ENCODE peak calls at places on chromosomes 4 and X, in four cellular contexts. One of them, this sample, is unnamed.

GRCh38 chrX:53714580-53715335 is 28.2 kb upstream of the HUWE1 start:
- DNase-seq in HepG2: no peak
- DNase-seq in GM12878: peak
- DNase-seq in K562: no peak
- DNase-seq in this sample: no peak

GRCh38 chrX:149032449-149032848 is 472.7 kb downstream of the IDS start:
- DNase-seq in HepG2: no peak
- DNase-seq in GM12878: no peak
- DNase-seq in K562: no peak
- DNase-seq in this sample: no peak

GRCh38 chr4:38753021-38753806 is 29.6 kb downstream of the TLR10 start:
- DNase-seq in HepG2: peak
- DNase-seq in GM12878: no peak
- DNase-seq in K562: no peak
- DNase-seq in this sample: peak

GRCh38 chrX:40096395-40097091 is 1.2 kb downstream of the BCOR start:
- DNase-seq in HepG2: no peak
- DNase-seq in GM12878: no peak
- DNase-seq in K562: no peak
- DNase-seq in this sample: no peak

GRCh38 chr4:151675366-151676060 is 85.3 kb downstream of the GATB start:
- DNase-seq in HepG2: no peak
- DNase-seq in GM12878: no peak
- DNase-seq in K562: no peak
- DNase-seq in this sample: no peak

GRCh38 chrX:110665636-110666035 is 130.0 kb downstream of the CHRDL1 start:
- DNase-seq in HepG2: peak
- DNase-seq in GM12878: no peak
- DNase-seq in K562: peak
- DNase-seq in this sample: peak

GRCh38 chrX:109049903-109050302 is 313.5 kb upstream of the IRS4 start:
- DNase-seq in HepG2: no peak
- DNase-seq in GM12878: no peak
- DNase-seq in K562: no peak
- DNase-seq in this sample: no peak

GRCh38 chr4:56048621-56049427 is 100.1 kb downstream of the CEP135 start:
- DNase-seq in HepG2: no peak
- DNase-seq in GM12878: peak
- DNase-seq in K562: peak
- DNase-seq in this sample: peak

GRCh38 chrX:151359341-151359740 is 37.7 kb upstream of the VMA21 start:
- DNase-seq in HepG2: no peak
- DNase-seq in GM12878: no peak
- DNase-seq in K562: no peak
- DNase-seq in this sample: no peak

GRCh38 chrX:56794831-56795230 is 65.8 kb downstream of the NBDY start:
- DNase-seq in HepG2: no peak
- DNase-seq in GM12878: no peak
- DNase-seq in K562: no peak
- DNase-seq in this sample: no peak

GRCh38 chrX:140799216-140799615 is 89.7 kb downstream of the LINC00632 start:
- DNase-seq in HepG2: no peak
- DNase-seq in GM12878: no peak
- DNase-seq in K562: no peak
- DNase-seq in this sample: no peak

GRCh38 chr4:2636331-2636730 is 99.9 kb downstream of the FAM193A start:
- DNase-seq in HepG2: no peak
- DNase-seq in GM12878: no peak
- DNase-seq in K562: no peak
- DNase-seq in this sample: no peak

GRCh38 chrX:109952985-109953905 is 49.7 kb upstream of the TMEM164 start:
- DNase-seq in HepG2: no peak
- DNase-seq in GM12878: peak
- DNase-seq in K562: no peak
- DNase-seq in this sample: no peak

GRCh38 chr4:96390404-96390803 is 550.5 kb downstream of the PDHA2 start:
- DNase-seq in HepG2: no peak
- DNase-seq in GM12878: no peak
- DNase-seq in K562: no peak
- DNase-seq in this sample: no peak

GRCh38 chr4:126736133-126736518 is 896.6 kb upstream of the INTU start:
- DNase-seq in HepG2: no peak
- DNase-seq in GM12878: no peak
- DNase-seq in K562: no peak
- DNase-seq in this sample: no peak

GRCh38 chr4:126734465-126734864 is 898.3 kb upstream of the INTU start:
- DNase-seq in HepG2: no peak
- DNase-seq in GM12878: no peak
- DNase-seq in K562: no peak
- DNase-seq in this sample: no peak

GRCh38 chr4:126737899-126738526 is 894.7 kb upstream of the INTU start:
- DNase-seq in HepG2: no peak
- DNase-seq in GM12878: no peak
- DNase-seq in K562: peak
- DNase-seq in this sample: no peak

GRCh38 chr4:126733301-126733700 is 899.5 kb upstream of the INTU start:
- DNase-seq in HepG2: no peak
- DNase-seq in GM12878: no peak
- DNase-seq in K562: no peak
- DNase-seq in this sample: no peak

GRCh38 chr4:126735294-126736132 is 897.2 kb upstream of the INTU start:
- DNase-seq in HepG2: no peak
- DNase-seq in GM12878: no peak
- DNase-seq in K562: peak
- DNase-seq in this sample: no peak
- TF ChIP-seq FOXK2 in HepG2: no peak
- TF ChIP-seq FOXK2 in GM12878: no peak
- TF ChIP-seq FOXK2 in K562: peak
- TF ChIP-seq FOXK2 in this sample: no peak

GRCh38 chr4:157045507-157046127 is 30.3 kb upstream of the GLRB start:
- DNase-seq in HepG2: peak
- DNase-seq in GM12878: no peak
- DNase-seq in K562: no peak
- DNase-seq in this sample: peak
- TF ChIP-seq FOXK2 in HepG2: no peak
- TF ChIP-seq FOXK2 in GM12878: no peak
- TF ChIP-seq FOXK2 in K562: no peak
- TF ChIP-seq FOXK2 in this sample: no peak

GRCh38 chrX:3425031-3425430 is 78.6 kb upstream of the MXRA5 start:
- DNase-seq in HepG2: no peak
- DNase-seq in GM12878: no peak
- DNase-seq in K562: no peak
- DNase-seq in this sample: no peak

GRCh38 chrX:3428762-3429161 is 82.3 kb upstream of the MXRA5 start:
- DNase-seq in HepG2: no peak
- DNase-seq in GM12878: no peak
- DNase-seq in K562: no peak
- DNase-seq in this sample: no peak

DNA sequence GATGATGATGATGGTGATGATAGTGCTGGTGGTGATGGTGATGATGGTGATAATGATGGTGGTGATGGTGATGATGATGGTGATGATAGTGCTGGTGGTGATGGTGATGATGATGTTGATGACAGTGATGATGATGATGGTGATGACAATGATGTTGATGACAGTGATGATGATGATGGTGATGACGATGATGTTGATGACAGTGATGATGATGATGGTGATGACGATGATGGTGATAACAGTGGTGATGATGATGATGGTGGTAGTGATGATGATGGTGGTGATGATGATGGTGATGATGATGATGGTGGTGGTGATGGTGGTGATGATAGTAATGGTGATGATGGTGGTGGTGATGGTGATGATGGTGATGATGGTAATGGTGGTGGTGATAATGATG is 80.1 kb upstream of the MXRA5 start:
- DNase-seq in HepG2: no peak
- DNase-seq in GM12878: no peak
- DNase-seq in K562: no peak
- DNase-seq in this sample: no peak
- TF ChIP-seq FOXK2 in HepG2: no peak
- TF ChIP-seq FOXK2 in GM12878: no peak
- TF ChIP-seq FOXK2 in K562: no peak
- TF ChIP-seq FOXK2 in this sample: no peak

GRCh38 chrX:64805683-64806082 is 170.6 kb downstream of the ZC4H2 start:
- DNase-seq in HepG2: no peak
- DNase-seq in GM12878: no peak
- DNase-seq in K562: no peak
- DNase-seq in this sample: no peak
- TF ChIP-seq FOXK2 in HepG2: no peak
- TF ChIP-seq FOXK2 in GM12878: no peak
- TF ChIP-seq FOXK2 in K562: no peak
- TF ChIP-seq FOXK2 in this sample: no peak

DNA sequence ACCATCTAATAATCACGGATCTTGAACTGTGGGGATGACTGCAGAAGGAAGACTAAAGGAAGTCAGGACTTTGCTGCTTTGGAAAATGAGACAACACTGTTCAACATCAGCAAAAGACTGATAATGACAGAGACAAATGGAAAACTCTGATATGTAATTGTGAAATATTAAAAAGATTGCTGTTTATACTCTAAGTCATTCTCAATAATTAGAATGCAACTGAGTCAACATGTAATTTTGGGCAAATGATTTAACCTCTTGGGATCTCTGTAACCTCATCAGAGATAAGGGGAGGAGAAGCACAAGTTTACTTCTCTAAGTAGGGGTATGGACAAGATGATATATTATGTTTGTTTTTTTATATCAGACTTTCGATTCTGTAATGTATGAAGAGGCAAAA is 121.9 kb downstream of the GASK1B start:
- DNase-seq in HepG2: no peak
- DNase-seq in GM12878: no peak
- DNase-seq in K562: no peak
- DNase-seq in this sample: no peak
- TF ChIP-seq FOXK2 in HepG2: no peak
- TF ChIP-seq FOXK2 in GM12878: no peak
- TF ChIP-seq FOXK2 in K562: no peak
- TF ChIP-seq FOXK2 in this sample: no peak

GRCh38 chrX:12425496-12425895 is 287.2 kb downstream of the FRMPD4 start:
- DNase-seq in HepG2: no peak
- DNase-seq in GM12878: no peak
- DNase-seq in K562: no peak
- DNase-seq in this sample: no peak

GRCh38 chrX:12421918-12422317 is 283.6 kb downstream of the FRMPD4 start:
- DNase-seq in HepG2: no peak
- DNase-seq in GM12878: no peak
- DNase-seq in K562: no peak
- DNase-seq in this sample: no peak

GRCh38 chrX:12423346-12423745 is 285.1 kb downstream of the FRMPD4 start:
- DNase-seq in HepG2: no peak
- DNase-seq in GM12878: no peak
- DNase-seq in K562: no peak
- DNase-seq in this sample: no peak

DNA sequence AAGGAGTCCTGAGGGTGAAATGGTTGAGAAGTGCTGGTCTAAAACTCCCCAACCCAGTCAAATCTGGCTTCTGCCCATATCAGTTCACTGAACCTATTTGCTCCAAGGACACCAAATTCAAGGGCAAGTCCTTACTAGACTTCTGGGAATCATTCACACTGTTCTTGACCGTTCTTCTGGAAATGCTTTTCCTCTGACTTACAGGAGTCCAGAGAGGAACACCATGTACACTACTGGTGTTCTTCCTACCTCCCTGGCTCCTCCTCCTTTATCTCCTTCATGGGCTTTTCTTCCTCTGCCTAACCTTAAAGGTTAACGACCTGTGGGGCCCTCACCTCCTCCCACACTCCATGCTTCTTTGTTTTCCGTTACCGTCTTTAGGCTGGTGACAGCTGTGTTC is 281.3 kb downstream of the FRMPD4 start:
- DNase-seq in HepG2: no peak
- DNase-seq in GM12878: no peak
- DNase-seq in K562: no peak
- DNase-seq in this sample: no peak
- TF ChIP-seq FOXK2 in HepG2: no peak
- TF ChIP-seq FOXK2 in GM12878: no peak
- TF ChIP-seq FOXK2 in K562: no peak
- TF ChIP-seq FOXK2 in this sample: no peak

GRCh38 chr4:148108776-148109175 is 333.4 kb downstream of the NR3C2 start:
- DNase-seq in HepG2: no peak
- DNase-seq in GM12878: no peak
- DNase-seq in K562: no peak
- DNase-seq in this sample: no peak

GRCh38 chr4:148109216-148109615 is 333.0 kb downstream of the NR3C2 start:
- DNase-seq in HepG2: no peak
- DNase-seq in GM12878: no peak
- DNase-seq in K562: no peak
- DNase-seq in this sample: no peak

GRCh38 chr4:148114436-148114835 is 327.8 kb downstream of the NR3C2 start:
- DNase-seq in HepG2: no peak
- DNase-seq in GM12878: no peak
- DNase-seq in K562: no peak
- DNase-seq in this sample: no peak

GRCh38 chr4:148110169-148110568 is 332.0 kb downstream of the NR3C2 start:
- DNase-seq in HepG2: no peak
- DNase-seq in GM12878: no peak
- DNase-seq in K562: no peak
- DNase-seq in this sample: no peak

GRCh38 chr4:148112231-148112982 is 329.8 kb downstream of the NR3C2 start:
- DNase-seq in HepG2: no peak
- DNase-seq in GM12878: no peak
- DNase-seq in K562: no peak
- DNase-seq in this sample: no peak
- TF ChIP-seq FOXK2 in HepG2: no peak
- TF ChIP-seq FOXK2 in GM12878: no peak
- TF ChIP-seq FOXK2 in K562: no peak
- TF ChIP-seq FOXK2 in this sample: no peak